ENCODE peak calls at places on chromosomes 1 and 21, in six cellular contexts. G is natural killer cell, Z is HepG2, J is fibroblast of lung, D is heart left ventricle, O is nephron progenitor cell. X is an unnamed sample.

GRCh38 chr1:46757256-46757955 is 38.5 kb upstream of the EFCAB14 start:
- DNase-seq in G (no peak), Z (no peak), J (no peak), D (no peak), O (no peak), X (no peak)

GRCh38 chr1:17574502-17574901 is 35.0 kb downstream of the ARHGEF10L start:
- DNase-seq in G (no peak), Z (no peak), J (no peak), D (no peak), O (no peak), X (no peak)

GRCh38 chr1:70486676-70487470 is 75.8 kb downstream of the CTH start:
- DNase-seq in G (no peak), Z (no peak), J (peak; percentile 91), D (peak; percentile 29), O (no peak), X (peak; percentile 92)

GRCh38 chr1:3112526-3112925 is 43.5 kb downstream of the PRDM16 start:
- DNase-seq in G (no peak), Z (no peak), J (no peak), D (no peak), O (no peak), X (no peak)

GRCh38 chr1:189323090-189323489 is 1154.6 kb downstream of the BRINP3 start:
- DNase-seq in G (no peak), Z (no peak), J (peak; percentile 28), D (no peak), O (no peak), X (no peak)

GRCh38 chr1:20390589-20391331 is 95.2 kb downstream of the CAMK2N1 start:
- DNase-seq in G (no peak), Z (no peak), J (no peak), D (no peak), O (no peak), X (no peak)

GRCh38 chr1:3077081-3077480 is 8.1 kb downstream of the PRDM16 start:
- DNase-seq in G (no peak), Z (no peak), J (no peak), D (no peak), O (no peak), X (no peak)

GRCh38 chr1:28123461-28123961 is 35.1 kb upstream of the EYA3 start:
- DNase-seq in G (no peak), Z (no peak), J (peak; percentile 44), D (no peak), O (no peak), X (no peak)

GRCh38 chr1:225347123-225347683 is 80.6 kb downstream of the LBR start:
- DNase-seq in G (no peak), Z (no peak), J (no peak), D (no peak), O (no peak), X (no peak)

GRCh38 chr1:17251699-17252376 is 2.9 kb downstream of the PADI3 start:
- DNase-seq in G (no peak), Z (no peak), J (peak; percentile 43), D (no peak), O (no peak), X (peak; percentile 48)

GRCh38 chr1:114395863-114396262 is 115.1 kb downstream of the TRIM33 start:
- DNase-seq in G (no peak), Z (no peak), J (no peak), D (no peak), O (no peak), X (no peak)

GRCh38 chr1:231376875-231377549 is 38.9 kb downstream of the SPRTN start:
- DNase-seq in G (no peak), Z (no peak), J (no peak), D (no peak), O (no peak), X (no peak)

GRCh38 chr1:45429543-45430159 is 61.3 kb downstream of the TESK2 start:
- DNase-seq in G (no peak), Z (no peak), J (no peak), D (no peak), O (no peak), X (no peak)

GRCh38 chr1:184604152-184604900 is 150.3 kb downstream of the EDEM3 start:
- DNase-seq in G (no peak), Z (no peak), J (no peak), D (no peak), O (no peak), X (no peak)

GRCh38 chr1:227753999-227754764 is 18.9 kb downstream of the SNAP47 start:
- DNase-seq in G (no peak), Z (no peak), J (peak; percentile 57), D (peak; percentile 68), O (no peak), X (peak; percentile 58)

GRCh38 chr1:244154882-244155531 is 103.9 kb downstream of the ZBTB18 start:
- DNase-seq in G (no peak), Z (peak; percentile 10), J (no peak), D (no peak), O (no peak), X (peak; percentile 38)

GRCh38 chr1:7422561-7422960 is 348.5 kb upstream of the VAMP3 start:
- DNase-seq in G (no peak), Z (no peak), J (no peak), D (no peak), O (no peak), X (no peak)

GRCh38 chr21:38533887-38534286 is 35.6 kb upstream of the ERG start:
- DNase-seq in G (no peak), Z (no peak), J (no peak), D (no peak), O (no peak), X (no peak)

GRCh38 chr1:186984959-186985358 is 156.2 kb downstream of the PLA2G4A start:
- DNase-seq in G (no peak), Z (no peak), J (no peak), D (no peak), O (no peak), X (no peak)

GRCh38 chr1:85153149-85153891 is 47.5 kb downstream of the SYDE2 start:
- DNase-seq in G (no peak), Z (no peak), J (no peak), D (no peak), O (no peak), X (no peak)

GRCh38 chr1:147647796-147648633 is 22.3 kb downstream of the ACP6 start:
- DNase-seq in G (peak; percentile 41), Z (no peak), J (no peak), D (no peak), O (no peak), X (no peak)

GRCh38 chr1:29260531-29260930 is 24.2 kb downstream of the PTPRU start:
- DNase-seq in G (no peak), Z (no peak), J (no peak), D (no peak), O (no peak), X (no peak)

GRCh38 chr1:61079276-61079897 is 3.0 kb upstream of the NFIA start:
- DNase-seq in G (no peak), Z (no peak), J (no peak), D (no peak), O (no peak), X (no peak)

GRCh38 chr1:202034149-202034682 is 23.8 kb downstream of the ELF3 start:
- DNase-seq in G (no peak), Z (no peak), J (no peak), D (no peak), O (no peak), X (no peak)

GRCh38 chr1:151314137-151314875 is 12.9 kb downstream of the PI4KB start:
- DNase-seq in G (no peak), Z (peak; percentile 15), J (peak; percentile 92), D (peak; percentile 66), O (no peak), X (peak; percentile 89)

GRCh38 chr1:178539291-178539690 is 26.4 kb downstream of the TEX35 start:
- DNase-seq in G (no peak), Z (no peak), J (no peak), D (no peak), O (no peak), X (peak; percentile 19)

GRCh38 chr1:219812491-219813221 is 115.7 kb downstream of the SLC30A10 start:
- DNase-seq in G (no peak), Z (peak; percentile 85), J (peak; percentile 75), D (peak; percentile 22), O (peak; percentile 45), X (peak; percentile 82)

GRCh38 chr1:35243681-35244080 is 24.8 kb upstream of the ZMYM4 start:
- DNase-seq in G (no peak), Z (peak; percentile 83), J (no peak), D (no peak), O (no peak), X (peak; percentile 18)

GRCh38 chr21:39562791-39563770 is 49.7 kb upstream of the B3GALT5 start:
- DNase-seq in G (no peak), Z (no peak), J (no peak), D (no peak), O (no peak), X (no peak)

GRCh38 chr1:80445021-80445420 is 1355.7 kb upstream of the ADGRL2 start:
- DNase-seq in G (no peak), Z (no peak), J (peak; percentile 13), D (no peak), O (no peak), X (peak; percentile 3)
- TF ChIP-seq CTCF in G (no peak), Z (no peak), J (no peak), D (no peak), O (no peak), X (no peak)

GRCh38 chr1:155062151-155062686 is 1.3 kb upstream of the EFNA4 start:
- DNase-seq in G (no peak), Z (no peak), J (no peak), D (no peak), O (peak; percentile 73), X (no peak)
- TF ChIP-seq CTCF in G (no peak), Z (no peak), J (no peak), D (no peak), O (no peak), X (no peak)

DNA sequence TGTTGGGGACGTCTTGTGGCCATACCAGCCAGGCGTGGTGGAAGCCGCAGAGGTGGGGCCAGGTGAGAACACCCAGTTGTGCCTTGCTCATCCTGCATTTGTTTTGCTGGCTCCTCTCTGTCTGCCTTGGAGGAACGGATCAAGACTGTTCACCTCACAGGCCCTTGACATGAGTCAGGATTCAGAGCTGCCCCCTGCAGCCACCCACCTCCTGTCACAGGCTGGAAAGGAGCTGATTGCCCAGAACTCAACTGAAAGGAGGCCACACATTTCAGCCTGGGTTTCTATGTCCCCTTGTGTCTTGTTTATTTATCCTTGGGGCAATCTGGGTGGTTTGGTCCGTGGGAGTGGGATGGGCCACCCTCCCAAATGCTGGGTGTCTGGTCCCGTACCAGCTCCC is 111.8 kb downstream of the SPSB1 start:
- DNase-seq in G (no peak), Z (no peak), J (no peak), D (no peak), O (no peak), X (no peak)
- TF ChIP-seq CTCF in G (no peak), Z (no peak), J (no peak), D (no peak), O (no peak), X (no peak)

DNA sequence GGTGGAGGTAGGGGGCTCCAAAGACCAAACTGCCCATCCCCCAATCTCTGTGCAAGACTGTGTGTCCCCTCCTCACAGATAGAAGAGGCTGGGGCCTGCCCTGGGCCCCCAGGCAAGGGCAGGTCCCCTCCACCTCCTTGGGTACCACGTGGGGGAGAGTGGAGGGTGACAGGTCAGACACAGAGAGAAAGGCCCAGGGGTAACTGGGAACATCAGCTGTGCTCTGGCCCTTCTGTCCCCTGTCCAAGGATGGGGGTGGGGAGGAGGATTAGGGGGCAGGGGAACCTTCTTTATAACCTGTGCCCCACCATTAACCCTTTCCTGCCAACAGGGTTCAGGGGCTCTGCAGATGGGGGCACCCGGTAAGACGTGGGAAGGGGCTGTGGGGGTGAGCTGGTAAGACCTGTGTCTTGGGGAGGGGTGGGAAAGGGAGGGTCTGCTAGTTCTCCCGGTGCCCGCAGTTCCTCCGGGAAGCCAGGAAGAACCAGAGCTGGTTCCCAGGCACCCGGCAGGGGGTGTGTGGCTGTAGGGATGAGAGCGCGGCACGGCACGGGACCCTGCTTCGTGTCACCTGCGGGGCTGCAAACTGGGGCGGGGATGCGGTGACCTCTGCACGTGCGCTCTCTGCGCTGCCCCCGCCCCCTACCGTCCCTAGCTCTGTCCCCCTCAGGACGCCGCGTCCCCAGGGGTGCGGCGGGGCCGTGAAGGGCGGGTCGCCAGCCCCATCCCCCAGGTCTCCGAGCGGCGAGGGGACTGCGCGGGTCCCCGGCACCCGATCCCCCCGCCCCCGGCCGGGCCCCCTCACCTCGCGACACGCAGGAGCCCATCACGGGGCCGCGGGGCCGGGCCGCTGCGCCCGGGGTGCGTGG is 601 bp downstream of the FAM131C start:
- DNase-seq in G (no peak), Z (no peak), J (no peak), D (no peak), O (peak; percentile 48), X (no peak)
- TF ChIP-seq CTCF in G (no peak), Z (no peak), J (peak; percentile 5), D (no peak), O (no peak), X (peak; percentile 16)